ENCODE peak calls at places on chromosomes 2 and 18, in six cellular contexts. S, A, Z, I, P and T are unnamed samples.
A peak's percentile ranks its signal among the peaks of the same experiment; 100 is the strongest.

GRCh38 chr2:237291138-237291792 is 122.7 kb downstream of the COL6A3 start:
- DNase-seq in S (peak; percentile 82), A (peak; percentile 94), Z (peak; percentile 81), I (peak; percentile 98), P (peak; percentile 45), T (peak; percentile 97)

GRCh38 chr2:191015831-191016230 is 1.9 kb upstream of the STAT1 start:
- DNase-seq in S (no peak), A (no peak), Z (no peak), I (no peak), P (no peak), T (no peak)

GRCh38 chr2:176171331-176172006 is 14.4 kb downstream of the HOXD3 start:
- DNase-seq in S (no peak), A (no peak), Z (no peak), I (no peak), P (peak; percentile 51), T (peak; percentile 52)

GRCh38 chr2:69985684-69986083 is 24.3 kb upstream of the ASPRV1 start:
- DNase-seq in S (peak; percentile 59), A (no peak), Z (no peak), I (peak; percentile 73), P (no peak), T (no peak)

GRCh38 chr2:66576381-66577330 is 141.7 kb downstream of the MEIS1 start:
- DNase-seq in S (no peak), A (peak; percentile 76), Z (no peak), I (no peak), P (peak; percentile 66), T (peak; percentile 48)

GRCh38 chr2:241774419-241775222 is 2.0 kb upstream of the GAL3ST2 start:
- DNase-seq in S (peak; percentile 15), A (peak; percentile 78), Z (no peak), I (peak; percentile 56), P (no peak), T (no peak)

GRCh38 chr18:34224423-34225217 is at the start of gene NOL4:
- DNase-seq in S (peak; percentile 53), A (peak; percentile 87), Z (no peak), I (no peak), P (peak; percentile 99), T (no peak)

GRCh38 chr2:26740890-26741302 is 23.2 kb upstream of the SLC35F6 start:
- DNase-seq in S (no peak), A (no peak), Z (no peak), I (no peak), P (peak; percentile 74), T (no peak)

GRCh38 chr2:873027-873426 is 77.6 kb upstream of the SNTG2 start:
- DNase-seq in S (no peak), A (no peak), Z (no peak), I (no peak), P (no peak), T (no peak)

GRCh38 chr2:230691005-230691647 is 21.5 kb upstream of the CAB39 start:
- DNase-seq in S (no peak), A (no peak), Z (no peak), I (no peak), P (peak; percentile 96), T (no peak)

GRCh38 chr18:48575658-48576453 is 37.0 kb downstream of the CTIF start:
- DNase-seq in S (no peak), A (peak; percentile 64), Z (no peak), I (no peak), P (no peak), T (no peak)

GRCh38 chr2:202072226-202072625 is 829 bp upstream of the KIAA2012 start:
- DNase-seq in S (no peak), A (no peak), Z (no peak), I (no peak), P (peak; percentile 78), T (no peak)

GRCh38 chr2:73830871-73831401 is 2.2 kb downstream of the STAMBP start:
- DNase-seq in S (no peak), A (no peak), Z (no peak), I (no peak), P (no peak), T (no peak)

GRCh38 chr2:175180701-175181103 is 808 bp downstream of the ATP5MC3 start:
- DNase-seq in S (peak; percentile 27), A (peak; percentile 77), Z (no peak), I (no peak), P (peak; percentile 69), T (peak; percentile 20)

GRCh38 chr18:28087173-28087563 is 89.8 kb downstream of the CDH2 start:
- DNase-seq in S (no peak), A (no peak), Z (no peak), I (no peak), P (no peak), T (no peak)

GRCh38 chr2:29817846-29818680 is 103.3 kb downstream of the ALK start:
- DNase-seq in S (no peak), A (peak; percentile 75), Z (no peak), I (no peak), P (no peak), T (no peak)

GRCh38 chr2:173184031-173185004 is 108.7 kb downstream of the MAP3K20 start:
- DNase-seq in S (no peak), A (peak; percentile 75), Z (peak; percentile 93), I (peak; percentile 70), P (peak; percentile 90), T (peak; percentile 35)

GRCh38 chr2:225797394-225797793 is 397.9 kb downstream of the NYAP2 start:
- DNase-seq in S (no peak), A (no peak), Z (no peak), I (no peak), P (no peak), T (no peak)

GRCh38 chr2:181376442-181376841 is 80.7 kb upstream of the ITGA4 start:
- DNase-seq in S (no peak), A (no peak), Z (no peak), I (no peak), P (no peak), T (no peak)

GRCh38 chr2:55252830-55253229 is 16.2 kb downstream of the MTIF2 start:
- DNase-seq in S (no peak), A (no peak), Z (no peak), I (no peak), P (no peak), T (no peak)

GRCh38 chr2:165818920-165819319 is 24.9 kb upstream of the GALNT3 start:
- DNase-seq in S (no peak), A (no peak), Z (no peak), I (no peak), P (peak; percentile 22), T (no peak)
- H3K4me1 ChIP-seq in S (no peaks in the 10 kb centered on the region), A (no peaks in the 10 kb centered on the region), Z (no peaks in the 10 kb centered on the region), I (peaks cover 9% of the 10 kb centered on the region), P (no peaks in the 10 kb centered on the region), T (peaks cover 2% of the 10 kb centered on the region)

DNA sequence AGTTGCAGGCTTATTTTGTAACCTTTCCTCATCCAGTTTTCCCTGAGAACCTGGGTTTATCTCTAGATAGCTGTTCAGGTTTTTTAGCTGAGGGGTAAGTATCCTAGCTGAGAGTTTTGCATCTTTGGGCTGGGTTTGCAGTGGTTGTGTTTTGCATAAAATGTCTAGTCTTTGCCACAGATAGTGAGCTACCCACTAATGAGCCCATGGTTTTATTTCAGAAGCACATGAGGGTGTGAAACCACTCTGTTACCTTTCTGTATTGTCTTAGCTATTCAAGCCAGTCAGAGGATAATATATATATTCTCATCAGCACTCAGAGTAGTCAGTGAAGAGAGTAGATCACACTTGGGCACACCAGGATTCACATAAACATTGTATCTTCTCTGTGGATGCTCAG is 24.6 kb upstream of the TXNDC2 start:
- DNase-seq in S (no peak), A (no peak), Z (no peak), I (no peak), P (no peak), T (no peak)
- H3K27ac ChIP-seq in S (no peak overlapping the region), A (no peak overlapping the region), Z (no peak overlapping the region), I (no peak overlapping the region), P (no peak overlapping the region), T (no peak overlapping the region)

GRCh38 chr2:220789961-220790360 is 782.1 kb downstream of the EPHA4 start:
- DNase-seq in S (no peak), A (no peak), Z (no peak), I (no peak), P (no peak), T (no peak)
- H3K4me1 ChIP-seq in S (no peaks in the 10 kb centered on the region), A (no peaks in the 10 kb centered on the region), Z (no peaks in the 10 kb centered on the region), I (no peaks in the 10 kb centered on the region), P (no peaks in the 10 kb centered on the region), T (no peaks in the 10 kb centered on the region)

DNA sequence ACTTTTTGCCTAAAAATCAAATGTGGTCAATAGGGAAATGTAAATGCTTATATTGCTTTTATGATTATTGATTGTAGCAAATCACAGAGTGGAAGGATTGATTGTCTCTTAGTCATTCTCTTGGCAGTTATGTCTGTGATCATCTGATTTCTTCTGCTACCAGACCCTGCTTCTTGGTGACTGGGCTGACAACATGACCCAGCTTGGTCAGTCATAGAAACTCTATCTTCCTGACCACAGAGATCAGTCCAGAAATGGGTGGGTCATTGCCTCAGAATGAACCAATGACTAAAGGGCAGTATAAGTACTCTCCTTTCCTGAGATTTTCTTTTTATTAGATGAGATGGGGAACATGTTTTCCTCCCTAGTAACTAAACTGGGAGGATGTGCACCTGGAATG is 87.6 kb downstream of the MAIP1 start:
- DNase-seq in S (no peak), A (no peak), Z (no peak), I (no peak), P (no peak), T (no peak)
- H3K27ac ChIP-seq in S (no peak overlapping the region), A (no peak overlapping the region), Z (no peak overlapping the region), I (no peak overlapping the region), P (no peak overlapping the region), T (no peak overlapping the region)

GRCh38 chr2:136209540-136210264 is 91.8 kb upstream of the CXCR4 start:
- DNase-seq in S (no peak), A (no peak), Z (no peak), I (no peak), P (no peak), T (no peak)

GRCh38 chr2:136212426-136213378 is 94.8 kb upstream of the CXCR4 start:
- DNase-seq in S (no peak), A (no peak), Z (no peak), I (no peak), P (peak; percentile 53), T (no peak)

GRCh38 chr2:136210822-136211221 is 92.9 kb upstream of the CXCR4 start:
- DNase-seq in S (no peak), A (no peak), Z (no peak), I (no peak), P (no peak), T (no peak)

GRCh38 chr2:136213836-136214235 is 95.9 kb upstream of the CXCR4 start:
- DNase-seq in S (no peak), A (no peak), Z (no peak), I (no peak), P (no peak), T (no peak)

DNA sequence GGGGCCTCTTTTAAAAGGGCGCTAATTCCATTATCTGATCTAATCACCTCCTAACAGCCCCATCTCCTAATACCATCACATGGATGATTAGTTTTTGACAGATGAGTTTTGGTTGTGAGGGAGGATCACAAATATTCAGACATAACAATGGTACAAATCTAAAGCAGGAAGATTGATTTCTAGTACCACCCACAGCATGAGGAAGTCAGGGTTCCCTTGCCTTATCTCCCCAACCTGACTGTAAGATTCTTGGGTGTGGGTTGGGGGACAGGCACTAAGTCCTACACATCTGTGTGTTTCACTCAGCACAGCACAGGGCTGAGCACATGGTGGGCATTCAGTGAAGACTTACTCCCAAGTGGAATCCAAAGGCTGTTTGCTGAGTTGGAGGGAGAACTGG is 93.7 kb upstream of the CXCR4 start:
- DNase-seq in S (no peak), A (no peak), Z (no peak), I (no peak), P (no peak), T (no peak)
- H3K4me1 ChIP-seq in S (no peaks in the 10 kb centered on the region), A (no peaks in the 10 kb centered on the region), Z (no peaks in the 10 kb centered on the region), I (no peaks in the 10 kb centered on the region), P (peaks cover 11% of the 10 kb centered on the region), T (no peaks in the 10 kb centered on the region)